ENCODE peak calls at places on chromosomes 1 and 21, in seven cellular contexts. N, D, Q, R, A, J and F are unnamed samples.

GRCh38 chr1:83641828-83642443 is 357.0 kb downstream of the TTLL7 start:
- ATAC-seq in N (no peak), D (no peak), Q (no peak), R (no peak), A (peak), J (no peak), F (no peak)

GRCh38 chr1:51482881-51483280 is 36.2 kb downstream of the EPS15 start:
- ATAC-seq in N (no peak), D (no peak), Q (no peak), R (no peak), A (no peak), J (no peak), F (no peak)

GRCh38 chr1:21149862-21150432 is 26.8 kb downstream of the EIF4G3 start:
- ATAC-seq in N (no peak), D (peak), Q (no peak), R (no peak), A (peak), J (no peak), F (no peak)

GRCh38 chr1:221717491-221717865 is 24.4 kb downstream of the DUSP10 start:
- ATAC-seq in N (peak), D (no peak), Q (no peak), R (no peak), A (no peak), J (no peak), F (no peak)

GRCh38 chr1:230702934-230703678 is 10.8 kb downstream of the AGT start:
- ATAC-seq in N (peak), D (no peak), Q (no peak), R (no peak), A (peak), J (no peak), F (no peak)

GRCh38 chr1:145879775-145880174 is 5.9 kb downstream of the ANKRD35 start:
- ATAC-seq in N (no peak), D (peak), Q (no peak), R (no peak), A (no peak), J (no peak), F (no peak)

GRCh38 chr1:80059940-80060339 is 1053.4 kb upstream of the ADGRL4 start:
- ATAC-seq in N (no peak), D (no peak), Q (no peak), R (no peak), A (no peak), J (no peak), F (no peak)

GRCh38 chr1:28190337-28190979 is 14.0 kb upstream of the PTAFR start:
- ATAC-seq in N (no peak), D (no peak), Q (no peak), R (no peak), A (no peak), J (no peak), F (no peak)

GRCh38 chr1:153866045-153866850 is 56.5 kb downstream of the GATAD2B start:
- ATAC-seq in N (no peak), D (no peak), Q (no peak), R (peak), A (no peak), J (no peak), F (no peak)

GRCh38 chr1:221712198-221712684 is 29.6 kb downstream of the DUSP10 start:
- ATAC-seq in N (no peak), D (no peak), Q (peak), R (peak), A (peak), J (peak), F (peak)

GRCh38 chr1:115337633-115338456 is at the start of gene NGF:
- ATAC-seq in N (no peak), D (peak), Q (no peak), R (no peak), A (peak), J (peak), F (no peak)

GRCh38 chr1:45485949-45486348 is 5.0 kb downstream of the TESK2 start:
- ATAC-seq in N (no peak), D (no peak), Q (no peak), R (no peak), A (no peak), J (no peak), F (no peak)

GRCh38 chr21:42207426-42207825 is 11.5 kb upstream of the ABCG1 start:
- ATAC-seq in N (no peak), D (no peak), Q (no peak), R (no peak), A (no peak), J (no peak), F (no peak)

GRCh38 chr1:219465247-219466093 is 147.4 kb downstream of the ZC3H11B start:
- ATAC-seq in N (no peak), D (no peak), Q (no peak), R (peak), A (no peak), J (peak), F (peak)

GRCh38 chr1:113433177-113433576 is 42.9 kb downstream of the MAGI3 start:
- ATAC-seq in N (no peak), D (no peak), Q (no peak), R (no peak), A (no peak), J (no peak), F (no peak)

GRCh38 chr1:28758420-28758819 is 21.7 kb downstream of the YTHDF2 start:
- ATAC-seq in N (no peak), D (no peak), Q (no peak), R (no peak), A (no peak), J (no peak), F (no peak)

GRCh38 chr1:84435159-84435558 is 36.9 kb downstream of the DNASE2B start:
- ATAC-seq in N (no peak), D (no peak), Q (no peak), R (no peak), A (no peak), J (no peak), F (peak)

GRCh38 chr1:199226163-199226562 is 587.3 kb downstream of the PTPRC start:
- ATAC-seq in N (no peak), D (no peak), Q (peak), R (peak), A (no peak), J (peak), F (peak)

GRCh38 chr1:42941640-42942330 is 16.9 kb downstream of the SLC2A1 start:
- ATAC-seq in N (no peak), D (no peak), Q (peak), R (no peak), A (peak), J (peak), F (no peak)

GRCh38 chr1:72283204-72284083 is 1.1 kb upstream of the NEGR1 start:
- ATAC-seq in N (peak), D (peak), Q (no peak), R (peak), A (peak), J (peak), F (peak)

GRCh38 chr1:53503433-53503925 is 44.3 kb downstream of the DMRTB1 start:
- ATAC-seq in N (no peak), D (no peak), Q (no peak), R (no peak), A (no peak), J (no peak), F (no peak)

GRCh38 chr1:30038134-30039025 is 685.0 kb downstream of the MATN1 start:
- ATAC-seq in N (no peak), D (no peak), Q (no peak), R (no peak), A (no peak), J (no peak), F (no peak)

GRCh38 chr1:20589331-20590312 is 725 bp downstream of the CDA start:
- ATAC-seq in N (peak), D (peak), Q (peak), R (no peak), A (peak), J (no peak), F (no peak)

GRCh38 chr1:160308451-160309182 is 23.7 kb upstream of the PEX19 start:
- ATAC-seq in N (no peak), D (no peak), Q (no peak), R (no peak), A (no peak), J (no peak), F (no peak)

GRCh38 chr1:55536466-55536865 is 321.3 kb upstream of the USP24 start:
- ATAC-seq in N (no peak), D (no peak), Q (no peak), R (no peak), A (no peak), J (no peak), F (no peak)

GRCh38 chr1:23010734-23011449 is 4.8 kb downstream of the TEX46 start:
- ATAC-seq in N (no peak), D (no peak), Q (no peak), R (no peak), A (no peak), J (no peak), F (no peak)

GRCh38 chr1:92556350-92556749 is 69.6 kb upstream of the GFI1 start:
- ATAC-seq in N (no peak), D (no peak), Q (peak), R (peak), A (no peak), J (peak), F (no peak)

GRCh38 chr21:28734522-28735175 is 258.0 kb downstream of the LTN1 start:
- ATAC-seq in N (no peak), D (no peak), Q (no peak), R (no peak), A (no peak), J (no peak), F (no peak)

GRCh38 chr1:16612332-16613172 is 812 bp downstream of the NBPF1 start:
- ATAC-seq in N (peak), D (no peak), Q (no peak), R (no peak), A (peak), J (no peak), F (no peak)

GRCh38 chr1:54200519-54200997 is 591 bp downstream of the MRPL37 start:
- ATAC-seq in N (peak), D (no peak), Q (peak), R (no peak), A (peak), J (peak), F (peak)

GRCh38 chr1:15886613-15887167 is 39.2 kb downstream of the SPEN start:
- ATAC-seq in N (peak), D (no peak), Q (no peak), R (no peak), A (no peak), J (no peak), F (no peak)

GRCh38 chr1:167996266-167996665 is 59.4 kb upstream of the MPC2 start:
- ATAC-seq in N (no peak), D (no peak), Q (no peak), R (no peak), A (no peak), J (no peak), F (no peak)

GRCh38 chr1:98854137-98854536 is 150.5 kb downstream of the PLPPR5 start:
- ATAC-seq in N (no peak), D (no peak), Q (no peak), R (peak), A (no peak), J (no peak), F (no peak)

GRCh38 chr1:184604152-184604900 is 150.3 kb downstream of the EDEM3 start:
- ATAC-seq in N (no peak), D (no peak), Q (no peak), R (no peak), A (no peak), J (no peak), F (peak)

GRCh38 chr1:205329719-205330118 is 8.2 kb upstream of the NUAK2 start:
- ATAC-seq in N (no peak), D (no peak), Q (no peak), R (no peak), A (no peak), J (no peak), F (no peak)

GRCh38 chr21:18350216-18350615 is 53.4 kb downstream of the TMPRSS15 start:
- ATAC-seq in N (no peak), D (no peak), Q (no peak), R (no peak), A (no peak), J (no peak), F (no peak)

GRCh38 chr21:34946385-34947121 is 102.5 kb downstream of the RUNX1 start:
- ATAC-seq in N (no peak), D (no peak), Q (peak), R (peak), A (peak), J (peak), F (peak)

GRCh38 chr1:27872059-27872801 is at the start of gene THEMIS2:
- ATAC-seq in N (peak), D (peak), Q (peak), R (peak), A (peak), J (peak), F (peak)

GRCh38 chr21:17454315-17455027 is 58.4 kb upstream of the CXADR start:
- ATAC-seq in N (peak), D (peak), Q (peak), R (peak), A (peak), J (peak), F (peak)